ENCODE peak calls at places on chromosome 22, in six cellular contexts. One of them, this sample, is unnamed.

GRCh38 chr22:23895599-23896144 is 1.5 kb downstream of the MIF start:
- DNase-seq in posterior cingulate gyrus: no peak
- DNase-seq in M059J: no peak
- DNase-seq in EL: no peak
- DNase-seq in NCI-H748 treated with DMSO at 0.1 percent for 48 hours: no peak
- DNase-seq in HFF-Myc: no peak
- DNase-seq in this sample: no peak

GRCh38 chr22:35443790-35444684 is 44.1 kb downstream of the MCM5 start:
- DNase-seq in posterior cingulate gyrus: no peak
- DNase-seq in M059J: no peak
- DNase-seq in EL: no peak
- DNase-seq in NCI-H748 treated with DMSO at 0.1 percent for 48 hours: no peak
- DNase-seq in HFF-Myc: no peak
- DNase-seq in this sample: no peak

GRCh38 chr22:33000342-33001280 is 57.6 kb downstream of the SYN3 start:
- DNase-seq in posterior cingulate gyrus: peak
- DNase-seq in M059J: peak
- DNase-seq in EL: peak
- DNase-seq in NCI-H748 treated with DMSO at 0.1 percent for 48 hours: no peak
- DNase-seq in HFF-Myc: peak
- DNase-seq in this sample: no peak

GRCh38 chr22:39717099-39717498 is 146.5 kb downstream of the CACNA1I start:
- DNase-seq in posterior cingulate gyrus: no peak
- DNase-seq in M059J: no peak
- DNase-seq in EL: no peak
- DNase-seq in NCI-H748 treated with DMSO at 0.1 percent for 48 hours: no peak
- DNase-seq in HFF-Myc: no peak
- DNase-seq in this sample: no peak

GRCh38 chr22:44752285-44753188 is at the start of gene ARHGAP8:
- DNase-seq in posterior cingulate gyrus: no peak
- DNase-seq in M059J: no peak
- DNase-seq in EL: no peak
- DNase-seq in NCI-H748 treated with DMSO at 0.1 percent for 48 hours: no peak
- DNase-seq in HFF-Myc: no peak
- DNase-seq in this sample: no peak

GRCh38 chr22:30838111-30838510 is 130.5 kb downstream of the MORC2 start:
- DNase-seq in posterior cingulate gyrus: no peak
- DNase-seq in M059J: no peak
- DNase-seq in EL: peak
- DNase-seq in NCI-H748 treated with DMSO at 0.1 percent for 48 hours: no peak
- DNase-seq in HFF-Myc: no peak
- DNase-seq in this sample: no peak

GRCh38 chr22:26492220-26492619 is 8.5 kb downstream of the SRRD start:
- DNase-seq in posterior cingulate gyrus: no peak
- DNase-seq in M059J: no peak
- DNase-seq in EL: no peak
- DNase-seq in NCI-H748 treated with DMSO at 0.1 percent for 48 hours: no peak
- DNase-seq in HFF-Myc: no peak
- DNase-seq in this sample: no peak

GRCh38 chr22:44394246-44395115 is 81.7 kb upstream of the SHISAL1 start:
- DNase-seq in posterior cingulate gyrus: no peak
- DNase-seq in M059J: no peak
- DNase-seq in EL: no peak
- DNase-seq in NCI-H748 treated with DMSO at 0.1 percent for 48 hours: no peak
- DNase-seq in HFF-Myc: no peak
- DNase-seq in this sample: no peak

GRCh38 chr22:43789452-43789851 is 22.7 kb downstream of the EFCAB6 start:
- DNase-seq in posterior cingulate gyrus: no peak
- DNase-seq in M059J: peak
- DNase-seq in EL: peak
- DNase-seq in NCI-H748 treated with DMSO at 0.1 percent for 48 hours: no peak
- DNase-seq in HFF-Myc: peak
- DNase-seq in this sample: peak

GRCh38 chr22:48106215-48106614 is 1343.8 kb downstream of the TBC1D22A start:
- DNase-seq in posterior cingulate gyrus: no peak
- DNase-seq in M059J: no peak
- DNase-seq in EL: no peak
- DNase-seq in NCI-H748 treated with DMSO at 0.1 percent for 48 hours: no peak
- DNase-seq in HFF-Myc: no peak
- DNase-seq in this sample: no peak

GRCh38 chr22:48844096-48844675 is 983.5 kb downstream of the BRD1 start:
- DNase-seq in posterior cingulate gyrus: no peak
- DNase-seq in M059J: no peak
- DNase-seq in EL: no peak
- DNase-seq in NCI-H748 treated with DMSO at 0.1 percent for 48 hours: no peak
- DNase-seq in HFF-Myc: no peak
- DNase-seq in this sample: no peak

GRCh38 chr22:25402501-25403283 is 161.8 kb upstream of the GRK3 start:
- DNase-seq in posterior cingulate gyrus: no peak
- DNase-seq in M059J: peak
- DNase-seq in EL: peak
- DNase-seq in NCI-H748 treated with DMSO at 0.1 percent for 48 hours: no peak
- DNase-seq in HFF-Myc: no peak
- DNase-seq in this sample: peak